ENCODE peak calls at places on chromosomes 11 and 22, in ten cellular contexts. K, J, E, Q, W, U, F, Y, B and A are unnamed samples.
A peak's percentile ranks its signal among the peaks of the same experiment; 100 is the strongest.

GRCh38 chr11:124612045-124612444 is 817 bp downstream of the PANX3 start:
- DNase-seq in K (no peak), J (no peak), E (no peak), Q (no peak), W (no peak), U (no peak), F (no peak), Y (no peak), B (no peak), A (no peak)

GRCh38 chr11:58301576-58301975 is 33.5 kb upstream of the OR10W1 start:
- DNase-seq in K (no peak), J (no peak), E (no peak), Q (no peak), W (no peak), U (no peak), F (no peak), Y (peak; percentile 88), B (no peak), A (peak; percentile 75)

GRCh38 chr11:27907534-27907933 is 200.4 kb downstream of the KIF18A start:
- DNase-seq in K (no peak), J (no peak), E (no peak), Q (no peak), W (no peak), U (no peak), F (no peak), Y (no peak), B (no peak), A (no peak)

GRCh38 chr22:33659423-33659822 is 260.9 kb downstream of the LARGE1 start:
- DNase-seq in K (no peak), J (no peak), E (no peak), Q (no peak), W (no peak), U (no peak), F (no peak), Y (peak; percentile 20), B (no peak), A (no peak)

GRCh38 chr11:3164138-3164539 is 971 bp downstream of the OSBPL5 start:
- DNase-seq in K (no peak), J (peak; percentile 16), E (peak; percentile 14), Q (no peak), W (no peak), U (no peak), F (no peak), Y (peak; percentile 38), B (no peak), A (no peak)

GRCh38 chr22:45212306-45212709 is 28.4 kb downstream of the KIAA0930 start:
- DNase-seq in K (no peak), J (peak; percentile 49), E (peak; percentile 78), Q (peak; percentile 68), W (peak; percentile 89), U (peak; percentile 48), F (peak; percentile 87), Y (peak; percentile 97), B (peak; percentile 47), A (peak; percentile 85)

GRCh38 chr11:5279678-5280077 is 9.9 kb upstream of the HBE1 start:
- DNase-seq in K (no peak), J (no peak), E (no peak), Q (no peak), W (no peak), U (no peak), F (no peak), Y (no peak), B (no peak), A (no peak)

GRCh38 chr11:4102711-4103110 is 8.1 kb downstream of the RRM1 start:
- DNase-seq in K (no peak), J (no peak), E (no peak), Q (no peak), W (no peak), U (no peak), F (no peak), Y (no peak), B (no peak), A (no peak)

GRCh38 chr11:114063149-114063828 is 3.8 kb downstream of the ZBTB16 start:
- DNase-seq in K (no peak), J (no peak), E (peak; percentile 78), Q (no peak), W (no peak), U (no peak), F (no peak), Y (no peak), B (no peak), A (no peak)

GRCh38 chr11:114063829-114064201 is 4.3 kb downstream of the ZBTB16 start:
- DNase-seq in K (no peak), J (no peak), E (no peak), Q (no peak), W (no peak), U (no peak), F (no peak), Y (no peak), B (no peak), A (no peak)

GRCh38 chr11:114065094-114065493 is 5.6 kb downstream of the ZBTB16 start:
- DNase-seq in K (no peak), J (no peak), E (no peak), Q (no peak), W (no peak), U (no peak), F (no peak), Y (no peak), B (no peak), A (no peak)

GRCh38 chr11:114066046-114066648 is 6.6 kb downstream of the ZBTB16 start:
- DNase-seq in K (no peak), J (no peak), E (no peak), Q (no peak), W (no peak), U (no peak), F (no peak), Y (no peak), B (no peak), A (no peak)

DNA sequence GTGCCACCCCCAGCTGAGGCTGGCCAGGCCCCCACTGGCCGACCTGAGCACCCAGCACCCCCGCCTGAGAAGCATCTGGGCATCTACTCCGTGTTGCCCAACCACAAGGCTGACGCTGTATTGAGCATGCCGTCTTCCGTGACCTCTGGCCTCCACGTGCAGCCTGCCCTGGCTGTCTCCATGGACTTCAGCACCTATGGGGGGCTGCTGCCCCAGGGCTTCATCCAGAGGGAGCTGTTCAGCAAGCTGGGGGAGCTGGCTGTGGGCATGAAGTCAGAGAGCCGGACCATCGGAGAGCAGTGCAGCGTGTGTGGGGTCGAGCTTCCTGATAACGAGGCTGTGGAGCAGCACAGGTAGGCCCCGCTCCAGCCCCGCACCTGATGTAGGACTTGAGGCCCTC is 4.7 kb downstream of the ZBTB16 start:
- DNase-seq in K (no peak), J (peak; percentile 69), E (peak; percentile 44), Q (no peak), W (no peak), U (no peak), F (no peak), Y (no peak), B (no peak), A (no peak)
- H3K4me3 ChIP-seq in K (no peak overlapping the region), J (peak overlapping the region; percentile 32), E (peak overlapping the region; percentile 97), Q (no peak overlapping the region), W (peak overlapping the region; percentile 97), U (no peak overlapping the region), F (no peak overlapping the region), Y (no peak overlapping the region), B (no peak overlapping the region), A (peak overlapping the region; percentile 20)

GRCh38 chr22:26513852-26514251 is 1.6 kb upstream of the TFIP11 start:
- DNase-seq in K (no peak), J (no peak), E (no peak), Q (no peak), W (no peak), U (no peak), F (no peak), Y (no peak), B (no peak), A (no peak)
- H3K4me3 ChIP-seq in K (peak overlapping the region; percentile 88), J (no peak overlapping the region), E (no peak overlapping the region), Q (no peak overlapping the region), W (no peak overlapping the region), U (peak overlapping the region; percentile 90), F (no peak overlapping the region), Y (peak overlapping the region; percentile 96), B (no peak overlapping the region), A (no peak overlapping the region)

DNA sequence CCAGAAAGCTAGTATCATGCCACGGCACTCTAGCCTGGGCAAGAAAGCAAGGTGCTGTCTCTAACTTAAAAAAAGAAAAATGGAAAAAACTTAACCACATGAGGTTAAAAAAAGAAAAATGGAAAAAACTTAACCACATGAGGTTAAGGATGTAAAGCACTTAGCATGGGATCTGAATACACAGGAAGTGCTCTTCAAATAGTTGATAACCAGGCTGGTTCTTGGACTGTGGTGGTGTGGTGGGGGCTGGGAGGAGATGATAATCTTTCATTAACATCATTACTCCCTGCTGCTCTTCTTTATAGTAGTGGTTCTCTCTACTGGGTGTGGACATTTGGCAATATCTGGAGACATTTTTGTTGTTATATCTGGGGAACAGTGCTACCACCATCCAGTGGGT is 88.4 kb downstream of the TTC17 start:
- DNase-seq in K (no peak), J (no peak), E (no peak), Q (no peak), W (no peak), U (no peak), F (no peak), Y (no peak), B (no peak), A (no peak)
- H3K4me3 ChIP-seq in K (no peak overlapping the region), J (no peak overlapping the region), E (no peak overlapping the region), Q (no peak overlapping the region), W (no peak overlapping the region), U (no peak overlapping the region), F (no peak overlapping the region), Y (no peak overlapping the region), B (no peak overlapping the region), A (no peak overlapping the region)

GRCh38 chr22:20918663-20919220 is 1.5 kb downstream of the CRKL start:
- DNase-seq in K (no peak), J (peak; percentile 24), E (no peak), Q (no peak), W (no peak), U (peak; percentile 14), F (peak; percentile 19), Y (peak; percentile 42), B (no peak), A (peak; percentile 35)

GRCh38 chr22:20912494-20912893 is 4.7 kb upstream of the CRKL start:
- DNase-seq in K (no peak), J (no peak), E (no peak), Q (no peak), W (no peak), U (no peak), F (no peak), Y (no peak), B (no peak), A (no peak)

GRCh38 chr22:20919718-20920117 is 2.5 kb downstream of the CRKL start:
- DNase-seq in K (no peak), J (no peak), E (no peak), Q (no peak), W (no peak), U (no peak), F (no peak), Y (peak; percentile 37), B (no peak), A (no peak)

GRCh38 chr22:20920881-20921203 is 3.6 kb downstream of the CRKL start:
- DNase-seq in K (no peak), J (no peak), E (no peak), Q (no peak), W (no peak), U (no peak), F (no peak), Y (no peak), B (no peak), A (no peak)

DNA sequence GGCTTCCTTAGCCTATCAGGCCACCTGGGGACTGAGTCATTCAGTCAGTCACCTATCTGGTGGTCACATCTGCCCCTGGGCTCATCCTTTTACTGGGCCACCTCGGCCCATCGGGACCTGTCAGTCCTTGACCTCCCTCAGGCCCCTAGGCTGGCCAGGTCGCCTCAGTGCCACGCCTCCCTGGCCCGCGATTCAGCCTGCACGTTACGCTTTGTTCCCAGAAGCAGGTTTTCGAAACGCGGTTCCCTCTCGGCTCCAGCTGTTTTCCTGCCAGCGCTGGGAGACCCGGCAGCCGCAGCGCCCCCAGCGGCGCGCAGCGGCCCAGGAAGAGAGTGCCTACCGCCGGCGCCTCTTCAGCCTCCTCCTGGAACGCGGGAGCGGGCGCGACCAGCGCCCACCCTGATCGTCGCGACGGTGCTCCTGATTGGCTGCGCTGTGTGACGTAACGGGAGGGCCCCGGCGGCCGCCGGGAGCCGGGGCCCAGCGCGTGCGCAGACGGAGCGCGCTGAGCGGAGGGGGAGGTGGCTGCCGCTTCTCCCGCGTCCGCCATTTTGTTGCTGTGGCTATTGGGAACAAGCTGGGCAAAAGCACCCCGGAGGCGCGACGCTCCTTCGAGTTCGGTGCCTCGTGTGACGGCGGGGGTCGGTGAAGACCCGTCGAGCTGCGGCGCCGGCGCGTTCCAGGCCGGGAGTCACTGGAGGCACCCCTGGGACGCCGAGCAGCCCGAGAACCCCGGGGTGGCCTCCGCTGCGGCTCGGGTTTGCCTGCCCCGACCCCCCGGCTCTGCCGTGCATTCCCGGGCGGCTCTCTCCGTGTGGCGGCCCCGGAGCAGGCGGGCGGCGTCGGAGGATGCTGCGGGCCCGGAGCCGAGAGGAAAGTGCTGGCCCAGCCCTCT is at the start of gene CRKL:
- DNase-seq in K (peak; percentile 98), J (peak; percentile 98), E (peak; percentile 97), Q (peak; percentile 73), W (peak; percentile 97), U (peak; percentile 99), F (peak; percentile 99), Y (peak; percentile 99), B (peak; percentile 94), A (peak; percentile 98)
- H3K4me3 ChIP-seq in K (peak within 1 kb of the TSS; percentile 97), J (peak within 1 kb of the TSS; percentile 99), E (peak within 1 kb of the TSS; percentile 100), Q (peak within 1 kb of the TSS; percentile 64), W (peak within 1 kb of the TSS; percentile 69), U (peak within 1 kb of the TSS; percentile 98), F (peak within 1 kb of the TSS; percentile 94), Y (peak within 1 kb of the TSS; percentile 96), B (peak within 1 kb of the TSS; percentile 98), A (peak within 1 kb of the TSS; percentile 85)